ENCODE peak calls at places on chromosomes 1 and 21, in four cellular contexts. G is A549, T is GM12891, A is H54. C is an unnamed sample.

GRCh38 chr1:30043731-30044408 is 679.5 kb downstream of the MATN1 start:
- DNase-seq in G (no peak), T (no peak), A (no peak), C (no peak)

GRCh38 chr21:37914211-37914900 is 1.9 kb downstream of the KCNJ6 start:
- DNase-seq in G (no peak), T (no peak), A (no peak), C (no peak)

GRCh38 chr1:19375621-19376020 is 63.5 kb downstream of the SLC66A1 start:
- DNase-seq in G (no peak), T (no peak), A (no peak), C (no peak)

GRCh38 chr1:229147086-229147485 is 123.8 kb upstream of the RAB4A start:
- DNase-seq in G (no peak), T (no peak), A (no peak), C (no peak)

GRCh38 chr1:81121324-81121723 is 679.4 kb upstream of the ADGRL2 start:
- DNase-seq in G (no peak), T (no peak), A (no peak), C (no peak)

GRCh38 chr1:54971317-54971791 is 9.1 kb upstream of the TMEM61 start:
- DNase-seq in G (peak), T (no peak), A (no peak), C (no peak)

GRCh38 chr1:156821801-156822200 is 5.2 kb upstream of the SH2D2A start:
- DNase-seq in G (no peak), T (no peak), A (no peak), C (no peak)

GRCh38 chr1:2136836-2137235 is 57.7 kb downstream of the FAAP20 start:
- DNase-seq in G (no peak), T (no peak), A (no peak), C (no peak)

GRCh38 chr1:62040973-62041372 is 153.7 kb upstream of the L1TD1 start:
- DNase-seq in G (no peak), T (no peak), A (no peak), C (no peak)

GRCh38 chr1:205121660-205122488 is at the start of gene RBBP5:
- DNase-seq in G (peak), T (peak), A (peak), C (peak)

GRCh38 chr1:235610157-235610556 is 39.4 kb downstream of the GNG4 start:
- DNase-seq in G (no peak), T (no peak), A (no peak), C (no peak)

GRCh38 chr1:6096243-6097116 is 50.8 kb downstream of the KCNAB2 start:
- DNase-seq in G (no peak), T (no peak), A (no peak), C (no peak)

GRCh38 chr1:197841828-197842573 is 60.4 kb upstream of the C1orf53 start:
- DNase-seq in G (no peak), T (no peak), A (no peak), C (no peak)

GRCh38 chr1:55816456-55816794 is 601.3 kb upstream of the USP24 start:
- DNase-seq in G (no peak), T (no peak), A (no peak), C (no peak)

GRCh38 chr1:220874201-220874655 is 5.0 kb upstream of the HLX start:
- DNase-seq in G (peak), T (peak), A (no peak), C (peak)

GRCh38 chr1:10075732-10076131 is 43.0 kb downstream of the UBE4B start:
- DNase-seq in G (no peak), T (no peak), A (no peak), C (no peak)

GRCh38 chr21:44711327-44712202 is at the start of gene TSPEAR:
- DNase-seq in G (no peak), T (no peak), A (no peak), C (no peak)

GRCh38 chr1:147722114-147722513 is 38.3 kb downstream of the GJA5 start:
- DNase-seq in G (no peak), T (no peak), A (no peak), C (no peak)

DNA sequence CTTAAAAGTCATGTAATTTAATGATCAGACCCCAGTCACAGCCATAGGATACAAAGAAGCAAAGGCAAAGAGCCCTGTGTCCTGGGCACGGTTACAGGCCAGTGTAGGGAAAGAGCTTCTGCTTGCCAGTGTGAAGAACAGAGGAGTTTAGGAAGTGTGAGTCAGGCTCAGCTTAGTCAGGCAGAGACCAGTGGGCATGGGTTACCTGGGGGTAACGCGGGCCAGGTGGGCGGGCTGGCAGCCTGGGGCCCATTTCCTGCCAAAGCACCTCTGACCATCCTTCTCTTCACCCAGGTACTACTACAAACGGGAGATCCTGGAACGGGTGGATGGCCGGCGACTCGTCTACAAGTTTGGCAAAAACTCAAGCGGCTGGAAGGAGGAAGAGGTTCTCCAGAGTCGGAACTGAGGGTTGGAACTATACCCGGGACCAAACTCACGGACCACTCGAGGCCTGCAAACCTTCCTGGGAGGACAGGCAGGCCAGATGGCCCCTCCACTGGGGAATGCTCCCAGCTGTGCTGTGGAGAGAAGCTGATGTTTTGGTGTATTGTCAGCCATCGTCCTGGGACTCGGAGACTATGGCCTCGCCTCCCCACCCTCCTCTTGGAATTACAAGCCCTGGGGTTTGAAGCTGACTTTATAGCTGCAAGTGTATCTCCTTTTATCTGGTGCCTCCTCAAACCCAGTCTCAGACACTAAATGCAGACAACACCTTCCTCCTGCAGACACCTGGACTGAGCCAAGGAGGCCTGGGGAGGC is 4.7 kb downstream of the ELF3 start:
- DNase-seq in G (no peak), T (no peak), A (no peak), C (no peak)
- TF ChIP-seq POLR2A in G (no peak), T (no peak), A (no peak), C (no peak)

GRCh38 chr1:16235347-16235746 is 1.6 kb downstream of the CPLANE2 start:
- DNase-seq in G (no peak), T (no peak), A (no peak), C (no peak)

GRCh38 chr1:16233431-16233830 is 3.6 kb downstream of the CPLANE2 start:
- DNase-seq in G (no peak), T (no peak), A (no peak), C (no peak)

GRCh38 chr1:16237343-16237830 is 404 bp upstream of the CPLANE2 start:
- DNase-seq in G (no peak), T (no peak), A (no peak), C (no peak)

GRCh38 chr1:16236091-16236494 is 890 bp downstream of the CPLANE2 start:
- DNase-seq in G (peak), T (no peak), A (peak), C (peak)

GRCh38 chr1:16236495-16237342 is at the start of gene CPLANE2:
- DNase-seq in G (peak), T (peak), A (peak), C (peak)
- TF ChIP-seq POLR2A in G (peak), T (no peak), A (peak), C (peak)

GRCh38 chr1:8856689-8857412 is 21.6 kb downstream of the ENO1 start:
- DNase-seq in G (no peak), T (no peak), A (no peak), C (no peak)
- TF ChIP-seq POLR2A in G (no peak), T (no peak), A (no peak), C (no peak)

GRCh38 chr1:43177691-43178090 is 5.6 kb downstream of the CFAP57 start:
- DNase-seq in G (no peak), T (no peak), A (no peak), C (no peak)

GRCh38 chr1:43172532-43172972 is 422 bp downstream of the CFAP57 start:
- DNase-seq in G (peak), T (peak), A (peak), C (peak)

GRCh38 chr1:43171312-43171875 is 696 bp downstream of the EBNA1BP2 start:
- DNase-seq in G (no peak), T (no peak), A (no peak), C (peak)

GRCh38 chr1:43174873-43175272 is 2.7 kb downstream of the CFAP57 start:
- DNase-seq in G (no peak), T (no peak), A (no peak), C (no peak)

DNA sequence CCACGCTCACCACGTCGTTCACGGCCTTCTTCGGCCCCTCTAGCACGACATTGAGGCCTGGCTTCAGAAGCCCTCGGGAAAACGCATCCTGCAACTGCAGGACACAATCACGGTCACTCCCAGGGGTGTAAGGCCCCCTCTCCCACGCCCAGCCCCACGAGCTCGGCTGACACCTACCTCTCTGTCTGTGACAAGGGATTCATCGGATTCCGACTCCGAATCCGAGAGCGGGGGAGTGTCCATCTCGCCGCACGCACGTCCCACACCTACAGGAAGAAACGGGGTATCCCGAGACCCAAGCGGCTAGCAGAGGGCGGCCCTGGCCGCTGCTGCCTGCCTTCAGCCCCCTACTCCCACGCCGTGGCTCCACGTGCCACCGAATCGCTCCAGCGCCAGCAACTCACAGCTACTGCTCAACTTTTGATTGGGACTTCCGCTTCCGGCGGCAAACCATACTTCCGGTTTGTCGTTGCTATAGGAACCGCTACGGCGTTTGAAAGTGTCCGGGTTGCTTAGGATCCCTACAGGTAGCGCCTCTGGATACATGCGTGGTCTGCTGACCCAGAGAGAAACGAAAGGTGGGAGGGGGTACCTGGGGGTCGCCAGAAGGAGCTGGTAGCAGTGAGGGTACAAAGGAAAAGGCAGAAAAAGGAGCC is at the start of the genes CFAP57 and EBNA1BP2:
- DNase-seq in G (peak), T (peak), A (peak), C (peak)
- TF ChIP-seq POLR2A in G (peak), T (peak), A (peak), C (peak)

DNA sequence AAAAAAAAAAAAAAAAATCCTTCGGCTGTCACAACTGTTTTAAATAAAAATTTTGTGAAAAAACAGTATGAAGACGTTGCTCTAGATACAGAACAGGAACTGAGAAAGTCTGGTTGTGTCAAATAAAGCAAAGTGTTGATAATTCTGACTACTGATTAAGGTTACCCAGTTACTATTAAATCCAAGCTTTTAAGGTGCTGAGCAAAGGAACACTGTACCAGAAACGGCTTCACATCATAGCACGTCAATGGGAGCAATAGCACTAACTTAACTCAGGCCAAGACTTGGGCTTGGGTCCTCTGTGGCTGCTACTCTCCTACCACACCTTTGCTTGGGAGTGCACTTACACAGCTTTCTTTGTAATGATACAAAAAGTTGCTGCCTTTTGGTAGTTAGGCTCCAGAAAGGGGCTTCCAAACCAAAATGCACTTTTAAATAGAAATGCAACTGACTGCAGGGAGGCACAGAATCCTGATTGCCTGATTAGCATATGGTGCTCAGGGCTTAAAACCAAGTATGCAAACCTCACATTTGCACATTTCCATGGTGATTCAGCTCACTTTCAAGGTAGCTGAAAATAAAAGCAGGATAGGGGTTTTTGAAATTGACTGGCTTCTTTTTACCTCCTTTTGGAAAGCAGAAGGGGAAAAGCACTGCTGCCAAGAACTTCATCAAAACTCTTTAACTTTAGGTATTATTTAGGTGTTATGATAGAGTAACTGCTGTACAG is 6.3 kb downstream of the MCL1 start:
- DNase-seq in G (no peak), T (no peak), A (no peak), C (no peak)
- TF ChIP-seq POLR2A in G (no peak), T (peak), A (no peak), C (peak)

DNA sequence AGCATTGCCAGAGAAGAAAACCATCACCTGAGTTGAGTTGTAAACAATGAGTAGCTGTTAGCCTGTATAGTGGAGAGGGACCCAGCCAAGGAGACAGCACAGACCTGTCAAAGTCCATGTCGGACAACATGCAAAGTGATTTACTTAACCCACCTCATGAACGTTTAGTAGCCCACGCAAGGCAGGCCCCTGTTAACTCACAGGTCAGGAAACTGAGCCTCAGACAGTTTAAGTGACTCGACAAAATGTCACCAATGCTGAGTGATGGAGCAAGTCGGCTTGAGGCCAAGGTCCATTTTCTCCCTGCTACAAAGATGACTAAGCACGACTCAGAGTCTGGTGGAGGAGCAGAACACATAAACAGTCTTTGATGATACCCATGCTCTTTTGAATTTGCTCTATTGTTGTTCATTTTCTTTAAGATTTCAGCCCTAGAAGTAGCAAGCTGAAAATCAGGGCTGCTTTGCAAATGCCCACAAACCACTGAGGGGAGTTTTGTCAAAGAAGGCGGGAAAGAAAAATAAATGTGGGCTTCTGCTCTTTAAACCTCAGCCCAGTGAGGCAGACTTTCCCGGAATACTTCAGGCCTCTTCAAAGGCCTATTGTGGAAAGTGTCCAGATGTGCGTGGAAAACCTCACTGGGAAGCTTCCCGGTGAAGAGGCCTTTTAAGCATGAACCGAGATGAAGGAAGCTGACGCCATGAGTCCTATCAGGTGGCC is 83.8 kb upstream of the HOOK1 start:
- DNase-seq in G (peak), T (no peak), A (peak), C (peak)
- TF ChIP-seq POLR2A in G (no peak), T (no peak), A (no peak), C (no peak)

DNA sequence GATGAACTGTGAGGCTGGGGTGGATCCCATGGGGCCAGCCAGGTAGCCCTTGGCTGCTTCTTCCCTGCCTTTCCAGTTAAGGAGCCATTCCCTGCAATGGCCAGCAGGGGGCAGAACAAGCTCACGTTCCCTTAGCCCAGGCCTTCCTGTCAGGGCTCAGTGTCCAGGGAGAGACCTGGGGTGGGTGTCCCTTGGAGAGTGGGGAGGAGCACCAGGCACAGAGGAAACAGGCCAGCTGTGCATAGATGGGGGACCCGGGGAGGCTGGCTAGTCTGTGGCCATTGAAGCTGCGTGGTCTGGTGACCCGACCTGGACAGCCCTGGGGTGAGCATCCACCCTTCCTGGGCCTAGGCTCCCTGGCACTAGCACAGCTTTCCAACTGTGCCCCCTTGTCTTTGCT is 13.2 kb upstream of the EPS8L3 start:
- DNase-seq in G (peak), T (peak), A (peak), C (peak)
- TF ChIP-seq POLR2A in G (no peak), T (no peak), A (no peak), C (no peak)

DNA sequence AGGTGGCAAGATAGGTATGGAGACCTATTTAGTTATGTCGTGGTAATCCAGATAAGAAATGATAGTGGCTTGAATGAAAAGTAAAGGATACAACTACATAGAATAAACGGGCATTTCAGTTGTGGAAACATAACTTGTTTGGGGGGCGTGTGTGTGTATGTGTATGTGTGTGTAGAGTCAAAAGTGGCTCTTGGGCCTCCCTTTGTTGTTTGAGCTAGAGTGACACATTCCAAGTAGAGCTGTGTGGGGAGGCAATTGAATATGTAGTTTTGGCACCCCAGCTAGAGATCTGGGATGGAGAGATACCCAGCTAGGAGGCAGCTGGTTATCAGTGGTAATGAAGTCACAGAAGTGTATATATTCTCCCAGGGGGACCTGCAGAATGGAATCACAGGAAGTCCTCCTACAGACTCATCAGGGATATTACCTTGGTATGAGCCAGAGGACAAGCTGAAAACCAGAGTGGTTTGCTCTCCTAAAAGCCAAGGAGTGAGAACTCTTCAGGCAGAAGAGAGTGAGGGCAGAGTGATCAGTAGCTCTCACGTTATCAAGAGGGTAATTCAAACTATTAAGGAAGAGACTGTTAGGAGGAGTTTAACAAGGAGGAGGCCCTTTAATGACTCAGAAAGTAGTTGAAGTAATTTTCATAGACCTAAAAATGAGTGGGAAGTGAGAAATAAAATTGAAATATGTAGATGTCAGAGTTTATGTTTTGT is 5.1 kb downstream of the CR1L start:
- DNase-seq in G (no peak), T (no peak), A (no peak), C (peak)
- TF ChIP-seq POLR2A in G (no peak), T (no peak), A (no peak), C (peak)

DNA sequence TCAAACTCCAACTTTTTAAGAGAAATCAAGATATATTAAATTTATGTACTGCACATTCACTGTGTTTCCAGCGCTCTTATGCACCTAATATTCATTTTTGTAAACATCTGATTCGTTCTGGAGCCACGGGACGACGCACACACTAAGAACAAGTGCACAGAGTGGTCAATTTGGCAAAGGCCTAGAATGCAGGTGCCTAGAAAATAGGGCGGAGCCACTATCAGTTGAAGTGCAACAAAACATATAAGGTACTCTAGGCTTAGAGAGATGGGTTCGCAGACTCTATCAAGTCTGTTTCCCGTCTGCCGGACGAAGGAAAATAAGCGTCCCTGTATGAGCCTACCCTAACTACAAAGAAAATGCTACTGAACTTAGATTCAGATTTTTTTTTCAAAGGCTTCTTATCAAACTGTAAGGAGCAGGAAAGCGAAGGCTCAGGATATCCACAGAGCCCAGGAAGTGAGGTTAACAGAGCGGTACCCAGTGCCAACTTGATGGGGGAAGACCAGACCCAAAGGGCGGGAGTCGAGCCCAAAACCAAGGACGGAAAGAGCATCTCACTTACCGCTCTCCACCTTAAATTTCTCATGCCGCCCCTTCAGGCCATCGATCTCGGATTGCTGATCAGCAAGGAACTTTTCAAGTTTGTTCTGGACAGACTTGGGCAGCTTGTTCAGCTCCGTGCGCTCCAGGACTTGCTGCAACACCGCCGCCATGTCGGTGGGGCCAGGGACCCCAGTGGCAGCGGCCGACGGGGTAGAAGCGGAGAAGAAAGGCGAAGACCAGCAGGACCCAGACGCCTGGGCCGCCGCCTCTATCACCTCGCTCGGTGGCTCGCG is 521 bp downstream of the TPR start:
- DNase-seq in G (peak), T (no peak), A (peak), C (peak)
- TF ChIP-seq POLR2A in G (no peak), T (no peak), A (no peak), C (no peak)